ENCODE peak calls at places on chromosomes 11 and 22, in nine cellular contexts. X is psoas muscle, P is PC-3, N is germinal center, B is AG04450, D is MCF 10A, R is GM12865, O is EL, F is AG09309. J is an unnamed sample.

GRCh38 chr22:45831394-45831793 is 145.6 kb downstream of the WNT7B start:
- DNase-seq in X (no peak), P (peak), N (no peak), B (no peak), D (peak), R (no peak), O (peak), F (no peak), J (no peak)

GRCh38 chr22:47678667-47679287 is 916.3 kb downstream of the TBC1D22A start:
- DNase-seq in X (no peak), P (no peak), N (no peak), B (no peak), D (no peak), R (no peak), O (no peak), F (no peak), J (no peak)

GRCh38 chr11:76721755-76722677 is 51.5 kb upstream of the LRRC32 start:
- DNase-seq in X (peak), P (peak), N (peak), B (peak), D (peak), R (peak), O (peak), F (peak), J (peak)

GRCh38 chr11:122242731-122243130 is 126.7 kb upstream of the BLID start:
- DNase-seq in X (no peak), P (no peak), N (no peak), B (no peak), D (no peak), R (no peak), O (no peak), F (no peak), J (no peak)

GRCh38 chr22:47602732-47603131 is 840.3 kb downstream of the TBC1D22A start:
- DNase-seq in X (no peak), P (no peak), N (no peak), B (no peak), D (no peak), R (no peak), O (no peak), F (no peak), J (no peak)

GRCh38 chr22:48427731-48428211 is 1399.9 kb downstream of the BRD1 start:
- DNase-seq in X (no peak), P (no peak), N (no peak), B (no peak), D (no peak), R (no peak), O (no peak), F (no peak), J (no peak)

GRCh38 chr11:66546966-66547661 is 411 bp downstream of the ACTN3 start:
- DNase-seq in X (no peak), P (no peak), N (no peak), B (no peak), D (no peak), R (peak), O (no peak), F (no peak), J (no peak)

GRCh38 chr11:108237058-108237481 is 14.2 kb downstream of the ATM start:
- DNase-seq in X (no peak), P (no peak), N (no peak), B (no peak), D (no peak), R (peak), O (no peak), F (no peak), J (no peak)

GRCh38 chr11:12221136-12221535 is 110.7 kb downstream of the MICAL2 start:
- DNase-seq in X (no peak), P (no peak), N (no peak), B (no peak), D (no peak), R (no peak), O (no peak), F (no peak), J (no peak)

GRCh38 chr11:61891331-61892084 is at the start of gene FADS3:
- DNase-seq in X (peak), P (peak), N (peak), B (no peak), D (peak), R (peak), O (peak), F (no peak), J (peak)

GRCh38 chr11:11411401-11411985 is 58.4 kb upstream of the CSNK2A3 start:
- DNase-seq in X (no peak), P (no peak), N (no peak), B (no peak), D (no peak), R (no peak), O (no peak), F (no peak), J (no peak)

GRCh38 chr11:129445226-129445625 is 69.6 kb downstream of the BARX2 start:
- DNase-seq in X (no peak), P (no peak), N (no peak), B (no peak), D (no peak), R (no peak), O (no peak), F (no peak), J (no peak)

GRCh38 chr22:49826603-49827306 is 918 bp downstream of the BRD1 start:
- DNase-seq in X (peak), P (no peak), N (peak), B (no peak), D (peak), R (peak), O (peak), F (no peak), J (no peak)

GRCh38 chr11:121961228-121961860 is 154.7 kb downstream of the BLID start:
- DNase-seq in X (no peak), P (no peak), N (no peak), B (no peak), D (no peak), R (no peak), O (no peak), F (no peak), J (no peak)

GRCh38 chr11:69351460-69351859 is 57.5 kb downstream of the MYEOV start:
- DNase-seq in X (no peak), P (peak), N (no peak), B (no peak), D (no peak), R (no peak), O (peak), F (no peak), J (no peak)

GRCh38 chr22:32685527-32685926 is 116.0 kb upstream of the TIMP3 start:
- DNase-seq in X (no peak), P (no peak), N (no peak), B (no peak), D (no peak), R (no peak), O (no peak), F (no peak), J (no peak)

GRCh38 chr11:35288817-35289541 is 130.4 kb downstream of the SLC1A2 start:
- DNase-seq in X (no peak), P (peak), N (no peak), B (no peak), D (peak), R (no peak), O (peak), F (peak), J (no peak)

GRCh38 chr11:76839326-76839725 is 21.4 kb upstream of the ACER3 start:
- DNase-seq in X (no peak), P (peak), N (no peak), B (no peak), D (no peak), R (no peak), O (no peak), F (no peak), J (no peak)

J was measured in esophagus muscularis mucosa.